ENCODE peak calls at places on chromosomes 6 and 20, in six cellular contexts. U, S, W, B, G and J are unnamed samples.
A peak's percentile ranks its signal among the peaks of the same experiment; 100 is the strongest.

GRCh38 chr20:61127311-61128044 is 124.6 kb upstream of the CDH4 start:
- DNase-seq in U (no peak), S (no peak), W (no peak), B (no peak), G (no peak), J (no peak)

GRCh38 chr6:139448094-139448649 is 73.7 kb upstream of the CITED2 start:
- DNase-seq in U (no peak), S (no peak), W (no peak), B (no peak), G (no peak), J (no peak)

GRCh38 chr20:51749674-51750036 is 18.5 kb downstream of the ATP9A start:
- DNase-seq in U (no peak), S (no peak), W (no peak), B (no peak), G (no peak), J (peak; percentile 27)

GRCh38 chr20:57693002-57693582 is 16.7 kb downstream of the PMEPA1 start:
- DNase-seq in U (no peak), S (no peak), W (no peak), B (peak; percentile 91), G (peak; percentile 60), J (peak; percentile 47)

GRCh38 chr6:27242589-27243265 is 4.8 kb upstream of the PRSS16 start:
- DNase-seq in U (no peak), S (no peak), W (no peak), B (no peak), G (no peak), J (no peak)

GRCh38 chr20:30963591-30963990 is 293.9 kb upstream of the DEFB115 start:
- DNase-seq in U (no peak), S (no peak), W (no peak), B (no peak), G (no peak), J (no peak)

GRCh38 chr20:51313275-51313898 is 229.1 kb downstream of the NFATC2 start:
- DNase-seq in U (no peak), S (no peak), W (no peak), B (no peak), G (no peak), J (no peak)

GRCh38 chr6:47310131-47310480 is 401 bp upstream of the TNFRSF21 start:
- DNase-seq in U (no peak), S (no peak), W (no peak), B (no peak), G (no peak), J (no peak)

GRCh38 chr6:33000053-33000452 is 9.3 kb downstream of the HLA-DOA start:
- DNase-seq in U (no peak), S (no peak), W (no peak), B (no peak), G (no peak), J (no peak)

GRCh38 chr6:452301-453067 is 60.9 kb downstream of the IRF4 start:
- DNase-seq in U (no peak), S (no peak), W (no peak), B (no peak), G (no peak), J (no peak)

GRCh38 chr6:84329077-84329476 is 101.6 kb upstream of the CEP162 start:
- DNase-seq in U (no peak), S (no peak), W (no peak), B (no peak), G (no peak), J (no peak)

GRCh38 chr6:21593412-21593926 is at the start of gene SOX4:
- DNase-seq in U (peak; percentile 94), S (peak; percentile 97), W (peak; percentile 91), B (peak; percentile 95), G (peak; percentile 94), J (peak; percentile 95)

GRCh38 chr6:34460796-34461507 is 4.9 kb upstream of the PACSIN1 start:
- DNase-seq in U (no peak), S (peak; percentile 84), W (no peak), B (no peak), G (no peak), J (no peak)

GRCh38 chr6:44856495-44856878 is 469.0 kb downstream of the CDC5L start:
- DNase-seq in U (no peak), S (no peak), W (no peak), B (no peak), G (no peak), J (no peak)

GRCh38 chr6:167759912-167760311 is 66.8 kb upstream of the AFDN start:
- DNase-seq in U (no peak), S (no peak), W (no peak), B (no peak), G (no peak), J (no peak)

GRCh38 chr6:6808343-6808742 is 219.8 kb downstream of the LY86 start:
- DNase-seq in U (no peak), S (peak; percentile 30), W (peak; percentile 65), B (no peak), G (no peak), J (no peak)

GRCh38 chr6:16602035-16602434 is 159.2 kb downstream of the ATXN1 start:
- DNase-seq in U (no peak), S (no peak), W (no peak), B (no peak), G (no peak), J (no peak)

GRCh38 chr6:46626228-46626909 is 26.2 kb downstream of the CYP39A1 start:
- DNase-seq in U (no peak), S (no peak), W (no peak), B (no peak), G (no peak), J (no peak)

GRCh38 chr6:2196079-2196679 is 49.2 kb downstream of the GMDS start:
- DNase-seq in U (no peak), S (no peak), W (no peak), B (no peak), G (peak; percentile 43), J (peak; percentile 25)

GRCh38 chr20:17504326-17504897 is 26.8 kb downstream of the BFSP1 start:
- DNase-seq in U (no peak), S (no peak), W (peak; percentile 48), B (no peak), G (peak; percentile 27), J (no peak)

GRCh38 chr20:24718696-24719095 is 230.4 kb upstream of the CST7 start:
- DNase-seq in U (no peak), S (no peak), W (peak; percentile 3), B (no peak), G (no peak), J (no peak)

GRCh38 chr20:37695684-37696342 is 2.0 kb downstream of the CTNNBL1 start:
- DNase-seq in U (no peak), S (no peak), W (no peak), B (no peak), G (no peak), J (no peak)
- TF ChIP-seq POLR2A in U (no peak), S (no peak), W (no peak), B (no peak), G (no peak), J (no peak)

GRCh38 chr20:10710995-10711775 is 37.4 kb upstream of the JAG1 start:
- DNase-seq in U (no peak), S (no peak), W (peak; percentile 55), B (no peak), G (peak; percentile 41), J (no peak)

GRCh38 chr20:10709916-10710315 is 36.1 kb upstream of the JAG1 start:
- DNase-seq in U (no peak), S (no peak), W (no peak), B (no peak), G (no peak), J (no peak)

GRCh38 chr20:10714236-10714975 is 40.6 kb upstream of the JAG1 start:
- DNase-seq in U (no peak), S (no peak), W (no peak), B (no peak), G (no peak), J (no peak)

GRCh38 chr20:10713161-10713560 is 39.4 kb upstream of the JAG1 start:
- DNase-seq in U (no peak), S (peak; percentile 56), W (no peak), B (no peak), G (no peak), J (no peak)

GRCh38 chr20:10711903-10712373 is 38.1 kb upstream of the JAG1 start:
- DNase-seq in U (no peak), S (no peak), W (no peak), B (no peak), G (no peak), J (no peak)
- H3K27ac ChIP-seq in U (no peak overlapping the region), S (no peak overlapping the region), W (peak overlapping the region; percentile 70), B (no peak overlapping the region), G (peak overlapping the region; percentile 83), J (no peak overlapping the region)

DNA sequence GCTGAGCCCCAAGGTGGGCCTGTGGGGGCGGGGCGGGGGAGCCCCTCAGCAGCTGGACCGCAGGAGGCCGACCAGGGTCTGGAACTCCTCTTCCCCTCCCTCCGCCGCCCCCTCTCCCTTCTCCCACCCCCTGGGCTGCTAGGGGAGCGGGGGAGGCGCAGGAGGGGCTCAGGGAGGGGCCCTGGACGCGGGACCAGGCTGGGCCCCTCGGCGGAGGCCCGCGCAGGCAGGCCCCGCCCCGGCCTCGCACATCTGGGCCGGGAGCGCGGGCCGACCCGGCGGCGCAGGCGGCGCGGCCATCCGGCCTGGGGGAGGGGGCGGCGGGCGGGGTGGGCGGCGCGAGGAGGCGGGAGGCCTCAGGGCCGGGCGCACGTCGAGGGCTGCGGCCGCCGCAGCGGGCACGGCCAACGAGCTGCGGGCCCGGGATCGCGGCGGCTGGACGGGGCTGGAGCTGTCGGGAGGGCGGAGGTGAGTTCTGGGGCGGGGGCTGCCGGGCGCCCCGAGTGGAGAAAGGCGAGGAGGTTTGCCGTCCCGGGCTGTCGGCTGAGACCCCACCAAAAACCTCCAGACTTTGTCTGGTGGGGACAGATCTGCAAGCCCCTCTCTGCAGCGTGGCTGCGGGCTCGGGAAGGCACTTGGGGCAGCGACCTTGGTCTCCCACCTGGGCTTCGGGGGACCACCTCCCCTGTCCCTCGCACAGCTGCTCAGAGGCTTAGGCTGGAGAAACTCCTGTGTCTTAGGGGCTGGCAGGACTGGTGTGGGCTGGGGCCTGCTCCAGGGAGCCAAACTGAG is at the start of gene HSPA12B:
- DNase-seq in U (no peak), S (no peak), W (no peak), B (no peak), G (no peak), J (no peak)
- H3K4me3 ChIP-seq in U (peak within 1 kb of the TSS; percentile 75), S (no peak within 1 kb of the TSS), W (no peak within 1 kb of the TSS), B (peak within 1 kb of the TSS; percentile 47), G (no peak within 1 kb of the TSS), J (peak within 1 kb of the TSS; percentile 9)

DNA sequence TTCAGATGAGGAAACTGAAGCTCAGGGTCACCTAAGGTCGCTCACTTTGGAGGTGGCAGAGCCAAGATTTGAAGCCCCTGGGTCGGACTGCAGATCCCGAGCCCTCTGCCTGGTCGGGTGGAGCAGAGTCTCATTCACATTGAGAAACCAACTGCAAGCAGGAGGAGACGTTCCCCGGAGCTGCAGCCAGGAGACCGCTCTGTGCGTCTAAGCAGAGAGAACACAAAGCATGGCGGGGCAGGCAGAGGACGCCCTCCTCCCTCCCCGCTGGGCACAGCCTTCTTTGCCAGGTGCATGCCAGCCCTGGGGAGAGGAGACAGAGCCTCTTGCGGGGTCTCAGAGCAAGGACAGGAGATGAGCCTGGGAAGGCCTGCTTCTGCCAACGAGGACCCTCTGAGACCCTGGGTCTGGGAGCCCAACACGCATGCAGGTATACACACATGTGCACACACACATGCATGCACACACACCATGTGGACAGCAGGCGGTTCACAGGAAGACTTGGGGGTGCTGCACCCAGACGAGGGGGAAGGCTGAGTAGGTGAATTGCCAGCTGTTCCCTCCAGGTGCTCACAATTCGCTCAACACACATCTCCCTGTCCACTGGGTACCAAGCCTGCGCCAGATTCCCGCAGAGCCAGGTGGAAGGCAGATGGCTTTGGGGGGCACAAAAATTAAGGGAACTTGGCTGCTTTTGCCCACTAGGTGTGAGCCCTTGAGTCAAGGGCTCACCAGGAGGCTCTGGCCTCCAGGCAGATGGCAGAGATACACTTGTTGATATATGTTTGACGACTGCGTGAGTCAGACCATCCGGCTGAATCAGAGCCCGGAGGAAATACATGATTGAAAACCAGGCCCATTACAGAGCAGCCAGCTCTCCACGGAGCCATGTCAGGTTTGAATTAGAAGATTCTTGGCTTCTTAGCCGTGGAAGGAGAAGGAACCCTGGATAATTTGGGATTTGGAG is 5.5 kb upstream of the NTSR1 start:
- DNase-seq in U (peak; percentile 14), S (peak; percentile 82), W (no peak), B (no peak), G (no peak), J (no peak)
- TF ChIP-seq POLR2A in U (no peak), S (no peak), W (no peak), B (no peak), G (no peak), J (no peak)